ENCODE peak calls at places on chromosomes 11 and 22, in eight cellular contexts. One of them, this sample, is unnamed.
A peak's percentile ranks its signal among the peaks of the same experiment; 100 is the strongest.

GRCh38 chr11:112132737-112133136 is 31.2 kb downstream of the IL18 start:
- DNase-seq in HTR-8/SVneo: no peak
- DNase-seq in naive thymus-derived CD8-positive, alpha-beta T cell: no peak
- DNase-seq in NCI-H2081: no peak
- DNase-seq in posterior cingulate gyrus: no peak
- DNase-seq in foreskin fibroblast: no peak
- DNase-seq in substantia nigra: no peak
- DNase-seq in caudate nucleus: no peak
- DNase-seq in this sample: no peak

GRCh38 chr22:36884314-36885158 is 23.7 kb downstream of the NCF4 start:
- DNase-seq in substantia nigra: no peak
- DNase-seq in posterior cingulate gyrus: no peak
- DNase-seq in NCI-H2081: no peak
- DNase-seq in HTR-8/SVneo: no peak
- DNase-seq in caudate nucleus: no peak
- DNase-seq in naive thymus-derived CD8-positive, alpha-beta T cell: no peak
- DNase-seq in foreskin fibroblast: no peak
- DNase-seq in this sample: no peak

GRCh38 chr11:113532697-113533424 is 57.7 kb upstream of the DRD2 start:
- DNase-seq in substantia nigra: peak; percentile 55
- DNase-seq in NCI-H2081: peak; percentile 81
- DNase-seq in naive thymus-derived CD8-positive, alpha-beta T cell: peak; percentile 73
- DNase-seq in caudate nucleus: peak; percentile 31
- DNase-seq in HTR-8/SVneo: peak; percentile 57
- DNase-seq in foreskin fibroblast: peak; percentile 64
- DNase-seq in posterior cingulate gyrus: peak; percentile 86
- DNase-seq in this sample: peak; percentile 49

GRCh38 chr11:61297741-61298140 is 2.6 kb upstream of the VWCE start:
- DNase-seq in posterior cingulate gyrus: no peak
- DNase-seq in naive thymus-derived CD8-positive, alpha-beta T cell: no peak
- DNase-seq in NCI-H2081: no peak
- DNase-seq in foreskin fibroblast: peak; percentile 93
- DNase-seq in substantia nigra: peak; percentile 37
- DNase-seq in HTR-8/SVneo: peak; percentile 53
- DNase-seq in caudate nucleus: no peak
- DNase-seq in this sample: no peak

GRCh38 chr11:15179167-15179566 is 64.4 kb downstream of the INSC start:
- DNase-seq in substantia nigra: no peak
- DNase-seq in naive thymus-derived CD8-positive, alpha-beta T cell: no peak
- DNase-seq in foreskin fibroblast: no peak
- DNase-seq in HTR-8/SVneo: no peak
- DNase-seq in caudate nucleus: no peak
- DNase-seq in posterior cingulate gyrus: no peak
- DNase-seq in NCI-H2081: no peak
- DNase-seq in this sample: no peak

GRCh38 chr22:17974087-17974486 is 50.3 kb downstream of the MICAL3 start:
- DNase-seq in naive thymus-derived CD8-positive, alpha-beta T cell: no peak
- DNase-seq in posterior cingulate gyrus: no peak
- DNase-seq in caudate nucleus: no peak
- DNase-seq in NCI-H2081: no peak
- DNase-seq in HTR-8/SVneo: no peak
- DNase-seq in foreskin fibroblast: no peak
- DNase-seq in substantia nigra: no peak
- DNase-seq in this sample: no peak

GRCh38 chr11:63765688-63766241 is 2.8 kb downstream of the ZFTA start:
- DNase-seq in naive thymus-derived CD8-positive, alpha-beta T cell: no peak
- DNase-seq in posterior cingulate gyrus: no peak
- DNase-seq in substantia nigra: no peak
- DNase-seq in caudate nucleus: no peak
- DNase-seq in foreskin fibroblast: no peak
- DNase-seq in HTR-8/SVneo: no peak
- DNase-seq in NCI-H2081: no peak
- DNase-seq in this sample: no peak

GRCh38 chr11:96306933-96307747 is 35.9 kb downstream of the MAML2 start:
- DNase-seq in posterior cingulate gyrus: no peak
- DNase-seq in caudate nucleus: no peak
- DNase-seq in naive thymus-derived CD8-positive, alpha-beta T cell: peak; percentile 62
- DNase-seq in NCI-H2081: peak; percentile 76
- DNase-seq in substantia nigra: peak; percentile 47
- DNase-seq in foreskin fibroblast: peak; percentile 99
- DNase-seq in HTR-8/SVneo: peak; percentile 78
- DNase-seq in this sample: peak; percentile 95

GRCh38 chr11:62242021-62242420 is at the start of gene SCGB1D2:
- DNase-seq in naive thymus-derived CD8-positive, alpha-beta T cell: no peak
- DNase-seq in foreskin fibroblast: no peak
- DNase-seq in posterior cingulate gyrus: no peak
- DNase-seq in HTR-8/SVneo: no peak
- DNase-seq in NCI-H2081: peak; percentile 96
- DNase-seq in caudate nucleus: no peak
- DNase-seq in substantia nigra: peak; percentile 31
- DNase-seq in this sample: no peak

GRCh38 chr11:73177380-73178091 is 35.4 kb upstream of the FCHSD2 start:
- DNase-seq in foreskin fibroblast: no peak
- DNase-seq in NCI-H2081: no peak
- DNase-seq in HTR-8/SVneo: no peak
- DNase-seq in posterior cingulate gyrus: peak; percentile 39
- DNase-seq in naive thymus-derived CD8-positive, alpha-beta T cell: no peak
- DNase-seq in caudate nucleus: peak; percentile 41
- DNase-seq in substantia nigra: peak; percentile 74
- DNase-seq in this sample: no peak

GRCh38 chr11:70478194-70478890 is 80.0 kb downstream of the CTTN start:
- DNase-seq in NCI-H2081: no peak
- DNase-seq in caudate nucleus: no peak
- DNase-seq in foreskin fibroblast: no peak
- DNase-seq in substantia nigra: no peak
- DNase-seq in naive thymus-derived CD8-positive, alpha-beta T cell: no peak
- DNase-seq in posterior cingulate gyrus: no peak
- DNase-seq in HTR-8/SVneo: no peak
- DNase-seq in this sample: no peak

GRCh38 chr11:134372961-134373360 is 39.1 kb downstream of the B3GAT1 start:
- DNase-seq in substantia nigra: no peak
- DNase-seq in foreskin fibroblast: no peak
- DNase-seq in HTR-8/SVneo: no peak
- DNase-seq in NCI-H2081: no peak
- DNase-seq in posterior cingulate gyrus: no peak
- DNase-seq in caudate nucleus: no peak
- DNase-seq in naive thymus-derived CD8-positive, alpha-beta T cell: peak; percentile 42
- DNase-seq in this sample: no peak

GRCh38 chr11:2531277-2531986 is 86.6 kb downstream of the KCNQ1 start:
- DNase-seq in naive thymus-derived CD8-positive, alpha-beta T cell: peak; percentile 79
- DNase-seq in NCI-H2081: peak; percentile 53
- DNase-seq in HTR-8/SVneo: peak; percentile 79
- DNase-seq in substantia nigra: peak; percentile 54
- DNase-seq in posterior cingulate gyrus: peak; percentile 84
- DNase-seq in foreskin fibroblast: peak; percentile 33
- DNase-seq in caudate nucleus: peak; percentile 5
- DNase-seq in this sample: peak; percentile 32

GRCh38 chr11:130531061-130531460 is 82.6 kb downstream of the ADAMTS15 start:
- DNase-seq in NCI-H2081: no peak
- DNase-seq in posterior cingulate gyrus: no peak
- DNase-seq in caudate nucleus: no peak
- DNase-seq in substantia nigra: no peak
- DNase-seq in HTR-8/SVneo: no peak
- DNase-seq in naive thymus-derived CD8-positive, alpha-beta T cell: no peak
- DNase-seq in foreskin fibroblast: no peak
- DNase-seq in this sample: no peak

GRCh38 chr11:126698576-126698975 is 302.0 kb downstream of the KIRREL3 start:
- DNase-seq in substantia nigra: no peak
- DNase-seq in naive thymus-derived CD8-positive, alpha-beta T cell: no peak
- DNase-seq in foreskin fibroblast: no peak
- DNase-seq in posterior cingulate gyrus: no peak
- DNase-seq in NCI-H2081: no peak
- DNase-seq in HTR-8/SVneo: no peak
- DNase-seq in caudate nucleus: no peak
- DNase-seq in this sample: no peak

GRCh38 chr11:69883292-69884255 is 64.4 kb upstream of the FGF3 start:
- DNase-seq in posterior cingulate gyrus: no peak
- DNase-seq in NCI-H2081: no peak
- DNase-seq in naive thymus-derived CD8-positive, alpha-beta T cell: peak; percentile 41
- DNase-seq in foreskin fibroblast: no peak
- DNase-seq in caudate nucleus: no peak
- DNase-seq in HTR-8/SVneo: no peak
- DNase-seq in substantia nigra: no peak
- DNase-seq in this sample: no peak

GRCh38 chr11:35030716-35031213 is 108.2 kb upstream of the CD44 start:
- DNase-seq in caudate nucleus: no peak
- DNase-seq in posterior cingulate gyrus: no peak
- DNase-seq in HTR-8/SVneo: peak; percentile 75
- DNase-seq in naive thymus-derived CD8-positive, alpha-beta T cell: no peak
- DNase-seq in foreskin fibroblast: peak; percentile 95
- DNase-seq in NCI-H2081: no peak
- DNase-seq in substantia nigra: no peak
- DNase-seq in this sample: peak; percentile 87

GRCh38 chr22:28237092-28237491 is 318.0 kb upstream of the PITPNB start:
- DNase-seq in HTR-8/SVneo: no peak
- DNase-seq in naive thymus-derived CD8-positive, alpha-beta T cell: no peak
- DNase-seq in substantia nigra: no peak
- DNase-seq in foreskin fibroblast: no peak
- DNase-seq in caudate nucleus: no peak
- DNase-seq in posterior cingulate gyrus: no peak
- DNase-seq in NCI-H2081: no peak
- DNase-seq in this sample: no peak

GRCh38 chr22:17213976-17214375 is 5.3 kb downstream of the ADA2 start:
- DNase-seq in NCI-H2081: no peak
- DNase-seq in substantia nigra: no peak
- DNase-seq in HTR-8/SVneo: no peak
- DNase-seq in caudate nucleus: no peak
- DNase-seq in foreskin fibroblast: no peak
- DNase-seq in posterior cingulate gyrus: peak; percentile 52
- DNase-seq in naive thymus-derived CD8-positive, alpha-beta T cell: peak; percentile 76
- DNase-seq in this sample: peak; percentile 40

GRCh38 chr22:31068970-31069369 is 12.1 kb upstream of the SMTN start:
- DNase-seq in NCI-H2081: no peak
- DNase-seq in foreskin fibroblast: no peak
- DNase-seq in naive thymus-derived CD8-positive, alpha-beta T cell: no peak
- DNase-seq in posterior cingulate gyrus: no peak
- DNase-seq in caudate nucleus: no peak
- DNase-seq in HTR-8/SVneo: no peak
- DNase-seq in substantia nigra: no peak
- DNase-seq in this sample: no peak

GRCh38 chr11:128934926-128935325 is 7.7 kb downstream of the TP53AIP1 start:
- DNase-seq in posterior cingulate gyrus: no peak
- DNase-seq in foreskin fibroblast: no peak
- DNase-seq in naive thymus-derived CD8-positive, alpha-beta T cell: no peak
- DNase-seq in NCI-H2081: no peak
- DNase-seq in HTR-8/SVneo: no peak
- DNase-seq in caudate nucleus: no peak
- DNase-seq in substantia nigra: no peak
- DNase-seq in this sample: no peak

GRCh38 chr11:27217948-27218410 is 145.0 kb downstream of the CCDC34 start:
- DNase-seq in foreskin fibroblast: peak; percentile 59
- DNase-seq in caudate nucleus: no peak
- DNase-seq in substantia nigra: no peak
- DNase-seq in NCI-H2081: no peak
- DNase-seq in HTR-8/SVneo: no peak
- DNase-seq in naive thymus-derived CD8-positive, alpha-beta T cell: no peak
- DNase-seq in posterior cingulate gyrus: no peak
- DNase-seq in this sample: no peak

GRCh38 chr22:31983911-31984661 is 39.8 kb downstream of the YWHAH start:
- DNase-seq in posterior cingulate gyrus: no peak
- DNase-seq in foreskin fibroblast: no peak
- DNase-seq in substantia nigra: no peak
- DNase-seq in HTR-8/SVneo: no peak
- DNase-seq in naive thymus-derived CD8-positive, alpha-beta T cell: no peak
- DNase-seq in NCI-H2081: no peak
- DNase-seq in caudate nucleus: no peak
- DNase-seq in this sample: no peak

GRCh38 chr11:64865286-64866172 is 12.9 kb downstream of the EHD1 start:
- DNase-seq in posterior cingulate gyrus: no peak
- DNase-seq in NCI-H2081: no peak
- DNase-seq in naive thymus-derived CD8-positive, alpha-beta T cell: no peak
- DNase-seq in foreskin fibroblast: peak; percentile 81
- DNase-seq in substantia nigra: no peak
- DNase-seq in HTR-8/SVneo: no peak
- DNase-seq in caudate nucleus: no peak
- DNase-seq in this sample: no peak

GRCh38 chr11:77819921-77820564 is 479 bp downstream of the RSF1 start:
- DNase-seq in posterior cingulate gyrus: peak; percentile 39
- DNase-seq in caudate nucleus: no peak
- DNase-seq in HTR-8/SVneo: peak; percentile 43
- DNase-seq in naive thymus-derived CD8-positive, alpha-beta T cell: peak; percentile 64
- DNase-seq in NCI-H2081: peak; percentile 38
- DNase-seq in substantia nigra: peak; percentile 51
- DNase-seq in foreskin fibroblast: peak; percentile 8
- DNase-seq in this sample: no peak

GRCh38 chr11:27600656-27601055 is 94.1 kb upstream of the LIN7C start:
- DNase-seq in caudate nucleus: no peak
- DNase-seq in NCI-H2081: no peak
- DNase-seq in HTR-8/SVneo: no peak
- DNase-seq in substantia nigra: no peak
- DNase-seq in naive thymus-derived CD8-positive, alpha-beta T cell: no peak
- DNase-seq in foreskin fibroblast: no peak
- DNase-seq in posterior cingulate gyrus: no peak
- DNase-seq in this sample: no peak

GRCh38 chr11:116217006-116217405 is 555.8 kb downstream of the BUD13 start:
- DNase-seq in caudate nucleus: no peak
- DNase-seq in naive thymus-derived CD8-positive, alpha-beta T cell: no peak
- DNase-seq in HTR-8/SVneo: no peak
- DNase-seq in posterior cingulate gyrus: peak; percentile 36
- DNase-seq in NCI-H2081: peak; percentile 56
- DNase-seq in substantia nigra: no peak
- DNase-seq in foreskin fibroblast: no peak
- DNase-seq in this sample: peak; percentile 27

GRCh38 chr11:4184163-4184916 is 89.7 kb downstream of the RRM1 start:
- DNase-seq in posterior cingulate gyrus: no peak
- DNase-seq in NCI-H2081: no peak
- DNase-seq in substantia nigra: no peak
- DNase-seq in naive thymus-derived CD8-positive, alpha-beta T cell: no peak
- DNase-seq in HTR-8/SVneo: no peak
- DNase-seq in caudate nucleus: no peak
- DNase-seq in foreskin fibroblast: no peak
- DNase-seq in this sample: no peak

GRCh38 chr22:20238567-20239062 is 29.5 kb downstream of the RTN4R start:
- DNase-seq in HTR-8/SVneo: peak; percentile 69
- DNase-seq in posterior cingulate gyrus: no peak
- DNase-seq in NCI-H2081: peak; percentile 18
- DNase-seq in substantia nigra: no peak
- DNase-seq in foreskin fibroblast: no peak
- DNase-seq in naive thymus-derived CD8-positive, alpha-beta T cell: peak; percentile 78
- DNase-seq in caudate nucleus: no peak
- DNase-seq in this sample: peak; percentile 13

GRCh38 chr22:27832606-27833005 is 31.1 kb upstream of the MN1 start:
- DNase-seq in posterior cingulate gyrus: no peak
- DNase-seq in HTR-8/SVneo: no peak
- DNase-seq in naive thymus-derived CD8-positive, alpha-beta T cell: no peak
- DNase-seq in caudate nucleus: no peak
- DNase-seq in NCI-H2081: no peak
- DNase-seq in substantia nigra: no peak
- DNase-seq in foreskin fibroblast: no peak
- DNase-seq in this sample: no peak

GRCh38 chr22:23376256-23376655 is 195.9 kb downstream of the BCR start:
- DNase-seq in foreskin fibroblast: no peak
- DNase-seq in caudate nucleus: no peak
- DNase-seq in NCI-H2081: no peak
- DNase-seq in posterior cingulate gyrus: no peak
- DNase-seq in naive thymus-derived CD8-positive, alpha-beta T cell: no peak
- DNase-seq in HTR-8/SVneo: peak; percentile 9
- DNase-seq in substantia nigra: no peak
- DNase-seq in this sample: peak; percentile 33

GRCh38 chr11:119505861-119506260 is 82.9 kb upstream of the THY1 start:
- DNase-seq in substantia nigra: no peak
- DNase-seq in posterior cingulate gyrus: no peak
- DNase-seq in naive thymus-derived CD8-positive, alpha-beta T cell: no peak
- DNase-seq in NCI-H2081: no peak
- DNase-seq in foreskin fibroblast: no peak
- DNase-seq in HTR-8/SVneo: no peak
- DNase-seq in caudate nucleus: no peak
- DNase-seq in this sample: no peak

This sample was measured in HCT116.